ENCODE peak calls at places on chromosome 22, in four cellular contexts. F, C, M and V are unnamed samples.

GRCh38 chr22:39999144-39999757 is 4.5 kb downstream of the FAM83F start:
- DNase-seq in F (no peak), M (peak), C (peak), V (no peak)

GRCh38 chr22:24433868-24434471 is 6.6 kb downstream of the ADORA2A start:
- DNase-seq in M (no peak), C (no peak), F (no peak), V (no peak)

GRCh38 chr22:36395922-36396321 is 8.2 kb upstream of the MYH9 start:
- DNase-seq in M (peak), C (no peak), F (no peak), V (no peak)

GRCh38 chr22:37449281-37449680 is 22.0 kb upstream of the ELFN2 start:
- DNase-seq in F (no peak), M (no peak), C (no peak), V (no peak)

GRCh38 chr22:24972369-24972768 is 19.9 kb downstream of the KIAA1671 start:
- DNase-seq in F (no peak), M (no peak), C (no peak), V (no peak)

GRCh38 chr22:24230911-24231656 is 13.8 kb downstream of the GGT5 start:
- DNase-seq in C (peak), M (no peak), F (peak), V (peak)

GRCh38 chr22:17368727-17369552 is at the start of gene CECR2:
- DNase-seq in C (peak), F (peak), M (no peak), V (peak)

GRCh38 chr22:30005213-30005857 is 74.9 kb upstream of the HORMAD2 start:
- DNase-seq in M (peak), F (peak), C (peak), V (peak)

GRCh38 chr22:30381250-30381649 is 6.0 kb downstream of the RNF215 start:
- DNase-seq in F (no peak), M (no peak), C (no peak), V (no peak)

GRCh38 chr22:29949872-29950271 is 66.9 kb downstream of the MTMR3 start:
- DNase-seq in M (no peak), C (no peak), F (no peak), V (no peak)

GRCh38 chr22:22655452-22656108 is 11.2 kb downstream of the GGTLC2 start:
- DNase-seq in C (no peak), F (no peak), M (no peak), V (no peak)

GRCh38 chr22:23102776-23103175 is 32.5 kb downstream of the GNAZ start:
- DNase-seq in F (no peak), M (no peak), C (no peak), V (no peak)

GRCh38 chr22:29722587-29722986 is 2.8 kb downstream of the CABP7 start:
- DNase-seq in F (no peak), M (no peak), C (no peak), V (no peak)

GRCh38 chr22:37832022-37832857 is 9.1 kb downstream of the GALR3 start:
- DNase-seq in C (no peak), F (no peak), M (peak), V (no peak)

GRCh38 chr22:35561796-35562526 is 21.3 kb downstream of the RASD2 start:
- DNase-seq in M (no peak), C (peak), F (peak), V (peak)

GRCh38 chr22:38655532-38656255 is 498 bp downstream of the FAM227A start:
- DNase-seq in F (no peak), C (no peak), M (no peak), V (peak)

GRCh38 chr22:29787371-29787980 is 20.3 kb downstream of the UQCR10 start:
- DNase-seq in F (no peak), C (no peak), M (peak), V (no peak)

GRCh38 chr22:25038771-25039170 is 86.3 kb downstream of the KIAA1671 start:
- DNase-seq in F (no peak), M (no peak), C (no peak), V (no peak)

GRCh38 chr22:36282078-36282831 is 29.3 kb downstream of the APOL1 start:
- DNase-seq in C (no peak), F (no peak), M (no peak), V (no peak)

GRCh38 chr22:22341736-22342135 is 97.2 kb downstream of the VPREB1 start:
- DNase-seq in M (no peak), F (no peak), C (no peak), V (no peak)

GRCh38 chr22:24427500-24428164 is at the start of gene ADORA2A:
- DNase-seq in C (no peak), M (no peak), F (no peak), V (no peak)

GRCh38 chr22:38465673-38466490 is 2.0 kb upstream of the KDELR3 start:
- DNase-seq in C (no peak), F (no peak), M (no peak), V (no peak)

GRCh38 chr22:22721681-22722309 is 77.4 kb downstream of the GGTLC2 start:
- DNase-seq in C (no peak), M (no peak), F (no peak), V (no peak)

GRCh38 chr22:24482586-24482985 is 12.5 kb upstream of the UPB1 start:
- DNase-seq in C (no peak), M (no peak), F (no peak), V (no peak)

GRCh38 chr22:37501610-37502341 is 15.6 kb upstream of the MFNG start:
- DNase-seq in C (peak), M (peak), F (no peak), V (no peak)

GRCh38 chr22:22342697-22343602 is 98.4 kb downstream of the VPREB1 start:
- DNase-seq in F (peak), M (peak), C (peak), V (peak)

GRCh38 chr22:17162731-17163130 is 3.7 kb upstream of the HDHD5 start:
- DNase-seq in F (no peak), M (no peak), C (no peak), V (no peak)

GRCh38 chr22:24801906-24802504 is 4.0 kb upstream of the SGSM1 start:
- DNase-seq in M (peak), C (no peak), F (no peak), V (no peak)

GRCh38 chr22:41517172-41518047 is 26.9 kb downstream of the POLR3H start:
- DNase-seq in C (peak), M (peak), F (peak), V (peak)

GRCh38 chr22:44312766-44313165 is at the start of gene SHISAL1:
- DNase-seq in C (no peak), M (no peak), F (no peak), V (no peak)

GRCh38 chr22:29722151-29722550 is 2.3 kb downstream of the CABP7 start:
- DNase-seq in M (no peak), F (no peak), C (no peak), V (no peak)

GRCh38 chr22:17738386-17739128 is 35.7 kb downstream of the BID start:
- DNase-seq in C (no peak), M (no peak), F (no peak), V (no peak)

GRCh38 chr22:50342651-50343540 is at the start of gene PPP6R2:
- DNase-seq in M (peak), C (peak), F (peak), V (peak)
- TF ChIP-seq SP1 in M (no peak), C (no peak), F (peak), V (no peak)

GRCh38 chr22:20940904-20941385 is 23.7 kb downstream of the CRKL start:
- DNase-seq in M (no peak), F (no peak), C (no peak), V (no peak)

GRCh38 chr22:20945578-20945934 is 21.5 kb upstream of the AIFM3 start:
- DNase-seq in F (no peak), C (no peak), M (no peak), V (no peak)

GRCh38 chr22:20946080-20946986 is 20.7 kb upstream of the AIFM3 start:
- DNase-seq in C (no peak), F (no peak), M (no peak), V (no peak)

GRCh38 chr22:20944042-20944441 is 23.0 kb upstream of the AIFM3 start:
- DNase-seq in F (no peak), M (no peak), C (no peak), V (no peak)

GRCh38 chr22:20943104-20943933 is 23.7 kb upstream of the AIFM3 start:
- DNase-seq in C (no peak), M (no peak), F (no peak), V (no peak)
- TF ChIP-seq ELF4 in C (peak), M (no peak), F (no peak), V (no peak)

DNA sequence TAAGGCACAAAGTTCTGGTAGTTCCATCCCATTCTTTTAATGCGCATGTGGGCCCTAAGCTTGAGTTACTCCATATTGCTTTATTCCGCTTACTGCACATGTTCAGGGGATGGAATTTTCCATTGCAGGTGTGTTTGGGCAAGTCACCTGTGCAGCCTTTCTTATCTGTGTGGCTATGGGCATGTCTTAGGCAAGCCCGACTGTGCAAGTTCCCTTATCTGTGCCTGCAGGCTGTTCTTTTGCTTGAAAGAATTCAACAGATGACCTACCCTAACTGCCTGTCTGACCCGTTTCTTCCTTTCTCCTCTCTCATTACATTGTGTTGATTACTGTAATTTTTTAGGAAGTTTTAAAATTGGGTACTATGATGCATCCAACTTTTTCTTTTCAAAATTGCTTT is 363.6 kb downstream of the TTC28 start:
- DNase-seq in F (no peak), M (peak), C (peak), V (no peak)
- TF ChIP-seq SP1 in F (no peak), M (no peak), C (no peak), V (no peak)

GRCh38 chr22:46462726-46463371 is 74.6 kb downstream of the CELSR1 start:
- DNase-seq in M (no peak), C (peak), F (no peak), V (no peak)
- TF ChIP-seq ELF4 in M (no peak), C (no peak), F (no peak), V (no peak)

GRCh38 chr22:32044913-32045312 is 1.9 kb downstream of the SLC5A1 start:
- DNase-seq in M (no peak), F (no peak), C (no peak), V (no peak)
- TF ChIP-seq SP1 in M (no peak), F (no peak), C (no peak), V (no peak)

DNA sequence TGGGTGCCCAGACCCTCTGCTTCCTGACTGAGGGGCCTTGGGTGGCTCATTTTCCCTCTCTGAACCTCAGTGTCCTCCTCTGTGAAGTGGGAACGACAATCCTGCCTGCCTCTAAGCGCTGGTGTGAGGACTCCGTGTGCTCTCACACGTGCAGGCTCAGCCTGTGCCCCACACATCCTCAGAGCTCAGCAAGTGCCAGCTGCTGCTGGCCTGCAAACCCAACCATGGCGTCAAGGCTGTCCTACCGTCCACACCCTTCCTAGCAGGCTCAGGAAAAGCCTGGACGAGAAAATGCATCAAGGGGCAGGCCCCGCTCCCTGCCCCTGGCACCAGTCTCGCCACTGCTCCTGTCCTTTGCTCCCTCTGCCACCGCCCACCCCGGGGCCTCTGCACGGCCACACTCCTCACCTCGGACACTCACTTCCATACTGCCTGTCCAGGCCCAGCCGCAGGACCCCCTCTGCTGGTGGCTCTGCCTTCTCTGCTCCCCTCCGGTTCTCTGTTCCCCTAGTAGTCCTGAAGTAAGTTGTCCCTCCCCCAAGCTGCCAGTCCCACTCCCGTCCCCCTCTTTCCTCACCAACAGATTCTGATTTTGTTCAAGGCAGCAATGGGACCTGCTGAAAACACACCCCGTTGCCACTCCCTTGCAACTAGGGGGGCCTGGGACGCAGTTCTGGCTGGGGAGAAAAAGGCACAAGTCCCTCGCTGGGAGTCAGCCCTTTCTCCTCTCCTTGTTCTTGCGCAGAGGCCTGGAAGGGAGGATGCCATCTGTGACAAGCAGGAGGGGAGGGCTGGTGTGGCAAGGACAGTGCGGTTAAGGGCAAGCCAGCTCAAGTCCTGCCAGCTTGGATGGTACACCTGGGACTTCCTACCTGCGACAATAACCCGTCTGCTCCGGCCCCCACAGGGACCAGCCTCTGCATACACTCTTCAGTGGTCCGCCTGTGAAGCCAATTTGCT is 62.2 kb downstream of the ARFGAP3 start:
- DNase-seq in F (peak), C (no peak), M (peak), V (no peak)
- TF ChIP-seq ELF4 in F (no peak), C (no peak), M (no peak), V (no peak)

DNA sequence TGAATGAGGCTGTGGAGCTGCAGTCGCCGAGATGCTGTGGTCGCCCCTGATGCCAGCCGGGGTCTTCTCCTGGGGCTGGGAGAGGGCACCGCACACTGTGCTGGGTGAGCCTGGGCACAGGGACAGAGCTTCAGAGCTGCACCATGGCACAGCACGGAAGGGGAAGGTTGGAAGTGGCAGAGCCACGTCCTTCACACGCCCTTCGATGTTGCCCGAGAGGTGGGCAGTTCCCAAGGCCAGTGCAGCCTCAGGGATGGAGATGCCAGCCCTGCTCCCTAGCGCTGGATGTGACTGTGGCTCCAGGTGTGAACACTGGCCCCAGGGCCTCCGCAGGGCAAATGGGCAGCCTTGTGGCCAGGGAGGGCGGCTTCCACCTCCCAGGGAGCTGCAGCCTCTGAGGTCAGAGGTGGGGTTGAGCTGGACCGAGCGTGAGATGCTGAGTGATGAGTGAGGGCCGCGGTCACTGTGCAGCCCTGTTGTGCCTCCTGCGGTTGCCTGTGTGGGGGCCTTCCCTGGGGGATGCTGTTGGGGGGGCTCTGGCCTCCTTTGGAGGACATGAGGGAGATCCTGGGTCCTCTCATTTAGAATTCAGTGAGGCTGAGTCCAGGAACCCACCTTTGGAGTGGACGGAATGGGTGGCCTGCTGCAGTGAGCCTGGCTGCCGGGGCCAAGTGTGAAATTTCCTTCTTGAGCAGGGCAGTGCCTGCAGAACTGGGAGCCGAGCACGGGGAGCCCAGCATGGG is 1090.0 kb downstream of the BRD1 start:
- DNase-seq in F (no peak), M (no peak), C (no peak), V (no peak)
- TF ChIP-seq SP1 in F (no peak), M (no peak), C (no peak), V (no peak)